ENCODE peak calls at places on chromosomes 16 and 17, in seven cellular contexts. Z is T-helper 1 cell; X is GM19239; L is hepatic stellate cell; T is stimulated activated CD8-positive, alpha-beta memory T cell treated with anti-CD3 and anti-CD28 coated beads, Interleukin-4, amount 100 ng/mL, for 48 hours; I is GM10248; P is psoas muscle. G is an unnamed sample.

GRCh38 chr17:9557846-9558245 is 17.8 kb downstream of the STX8 start:
- DNase-seq in Z (no peak), X (no peak), L (no peak), T (no peak), I (no peak), P (no peak), G (no peak)

GRCh38 chr17:6713130-6713917 is at the start of gene SLC13A5:
- DNase-seq in Z (no peak), X (no peak), L (peak), T (peak), I (peak), P (peak), G (no peak)

GRCh38 chr17:66664336-66664735 is 170.6 kb upstream of the CACNG5 start:
- DNase-seq in Z (no peak), X (no peak), L (no peak), T (no peak), I (no peak), P (no peak), G (no peak)

GRCh38 chr16:47600376-47600775 is 139.2 kb downstream of the PHKB start:
- DNase-seq in Z (no peak), X (no peak), L (no peak), T (no peak), I (no peak), P (no peak), G (no peak)

GRCh38 chr16:1581804-1582203 is 30.1 kb downstream of the IFT140 start:
- DNase-seq in Z (no peak), X (no peak), L (no peak), T (no peak), I (no peak), P (no peak), G (no peak)

GRCh38 chr16:81615411-81615810 is 163.7 kb upstream of the PLCG2 start:
- DNase-seq in Z (no peak), X (no peak), L (no peak), T (no peak), I (no peak), P (no peak), G (no peak)

GRCh38 chr17:4444782-4445473 is 11.2 kb downstream of the SPNS3 start:
- DNase-seq in Z (no peak), X (no peak), L (no peak), T (no peak), I (no peak), P (peak), G (peak)

GRCh38 chr17:75288784-75289121 is 480 bp downstream of the SLC25A19 start:
- DNase-seq in Z (no peak), X (no peak), L (peak), T (peak), I (peak), P (peak), G (peak)

GRCh38 chr16:57908409-57908987 is 62.4 kb downstream of the CNGB1 start:
- DNase-seq in Z (no peak), X (no peak), L (no peak), T (no peak), I (no peak), P (no peak), G (no peak)

GRCh38 chr17:69654981-69655581 is 240.6 kb downstream of the MAP2K6 start:
- DNase-seq in Z (no peak), X (no peak), L (peak), T (no peak), I (no peak), P (no peak), G (no peak)

GRCh38 chr16:31745900-31746299 is 127.7 kb upstream of the ZNF267 start:
- DNase-seq in Z (no peak), X (no peak), L (no peak), T (no peak), I (no peak), P (no peak), G (no peak)

GRCh38 chr17:57086069-57086930 is 1.3 kb downstream of the AKAP1 start:
- DNase-seq in Z (no peak), X (no peak), L (peak), T (peak), I (peak), P (no peak), G (peak)

GRCh38 chr17:12256380-12256995 is 235.8 kb downstream of the MAP2K4 start:
- DNase-seq in Z (no peak), X (peak), L (peak), T (peak), I (peak), P (no peak), G (no peak)

GRCh38 chr17:45248132-45248936 is 13.6 kb downstream of the SPATA32 start:
- DNase-seq in Z (peak), X (peak), L (no peak), T (peak), I (peak), P (no peak), G (peak)

GRCh38 chr17:4559851-4560820 is at the start of gene GGT6:
- DNase-seq in Z (no peak), X (no peak), L (no peak), T (no peak), I (no peak), P (no peak), G (peak)

GRCh38 chr16:35570946-35571345 is 2111.5 kb downstream of the TP53TG3F start:
- DNase-seq in Z (no peak), X (no peak), L (no peak), T (no peak), I (no peak), P (no peak), G (no peak)

G was measured in Right ventricle myocardium superior.